ENCODE peak calls at places on chromosomes 7 and 10, in five cellular contexts. B, F, W, V and U are unnamed samples.

GRCh38 chr10:94006591-94007550 is 13.1 kb downstream of the PLCE1 start:
- DNase-seq in B (peak; percentile 87), F (no peak), W (peak; percentile 99), V (peak; percentile 56), U (no peak)

GRCh38 chr10:14409247-14409646 is 78.5 kb upstream of the FRMD4A start:
- DNase-seq in B (no peak), F (no peak), W (no peak), V (no peak), U (no peak)

GRCh38 chr10:69994262-69994661 is 58.4 kb upstream of the MACROH2A2 start:
- DNase-seq in B (peak; percentile 55), F (no peak), W (peak; percentile 19), V (peak; percentile 66), U (no peak)

GRCh38 chr10:52443419-52444388 is 129.6 kb downstream of the DKK1 start:
- DNase-seq in B (peak; percentile 88), F (no peak), W (peak; percentile 93), V (no peak), U (no peak)

GRCh38 chr7:44473295-44473694 is 17.2 kb downstream of the NUDCD3 start:
- DNase-seq in B (peak; percentile 43), F (no peak), W (peak; percentile 27), V (no peak), U (no peak)

GRCh38 chr7:25180592-25180923 is 47.7 kb downstream of the NPVF start:
- DNase-seq in B (no peak), F (no peak), W (no peak), V (no peak), U (no peak)

GRCh38 chr7:102146989-102147388 is 139.7 kb upstream of the SH2B2 start:
- DNase-seq in B (no peak), F (no peak), W (peak; percentile 66), V (no peak), U (no peak)

GRCh38 chr7:44959433-44959951 is 19.3 kb downstream of the MYO1G start:
- DNase-seq in B (peak; percentile 57), F (no peak), W (no peak), V (no peak), U (peak; percentile 46)